ENCODE peak calls at places on chromosome 18, in nine cellular contexts. Q is Panc1, O is gastrocnemius medialis, C is prostate gland, K is lower lobe of right lung, B is neuronal stem cell, N is coronary artery, E is Peyer's patch, J is H1. L is an unnamed sample.

GRCh38 chr18:22346968-22347611 is 70.6 kb downstream of the CTAGE1 start:
- DNase-seq in Q (no peak), O (peak; percentile 29), C (no peak), K (peak; percentile 78), B (peak; percentile 54), N (peak; percentile 93), E (peak; percentile 88), J (no peak), L (peak; percentile 77)

GRCh38 chr18:24201699-24202687 is 63.1 kb downstream of the CABYR start:
- DNase-seq in Q (no peak), O (peak; percentile 33), C (no peak), K (no peak), B (no peak), N (no peak), E (no peak), J (no peak), L (no peak)

GRCh38 chr18:63890950-63891304 is 3.4 kb downstream of the SERPINB2 start:
- DNase-seq in Q (no peak), O (no peak), C (no peak), K (no peak), B (no peak), N (no peak), E (no peak), J (no peak), L (no peak)

GRCh38 chr18:79595876-79596374 is 83.7 kb upstream of the CTDP1 start:
- DNase-seq in Q (no peak), O (no peak), C (no peak), K (peak; percentile 28), B (no peak), N (no peak), E (no peak), J (no peak), L (no peak)

GRCh38 chr18:59057969-59058368 is 81.7 kb upstream of the SEC11C start:
- DNase-seq in Q (no peak), O (no peak), C (no peak), K (no peak), B (no peak), N (peak; percentile 71), E (no peak), J (no peak), L (no peak)

GRCh38 chr18:33761363-33761762 is 183.3 kb downstream of the ASXL3 start:
- DNase-seq in Q (no peak), O (no peak), C (no peak), K (no peak), B (no peak), N (no peak), E (peak; percentile 54), J (no peak), L (peak; percentile 15)

GRCh38 chr18:23716516-23716915 is 27.3 kb downstream of the LAMA3 start:
- DNase-seq in Q (no peak), O (no peak), C (no peak), K (no peak), B (no peak), N (peak; percentile 61), E (no peak), J (peak; percentile 44), L (no peak)

GRCh38 chr18:73670046-73670445 is 477.6 kb downstream of the FBXO15 start:
- DNase-seq in Q (no peak), O (no peak), C (no peak), K (no peak), B (no peak), N (no peak), E (no peak), J (no peak), L (no peak)

GRCh38 chr18:32771871-32772499 is 838 bp downstream of the KLHL14 start:
- DNase-seq in Q (no peak), O (no peak), C (no peak), K (no peak), B (no peak), N (no peak), E (peak; percentile 54), J (no peak), L (peak; percentile 62)

GRCh38 chr18:79523221-79523737 is 127.5 kb downstream of the NFATC1 start:
- DNase-seq in Q (no peak), O (no peak), C (no peak), K (peak; percentile 28), B (no peak), N (peak; percentile 54), E (peak; percentile 65), J (no peak), L (no peak)

GRCh38 chr18:79574938-79575525 is 104.6 kb upstream of the CTDP1 start:
- DNase-seq in Q (no peak), O (no peak), C (no peak), K (peak; percentile 24), B (no peak), N (peak; percentile 70), E (peak; percentile 49), J (no peak), L (no peak)

GRCh38 chr18:42290318-42291307 is 335.6 kb downstream of the PIK3C3 start:
- DNase-seq in Q (no peak), O (no peak), C (no peak), K (no peak), B (no peak), N (no peak), E (no peak), J (no peak), L (no peak)

GRCh38 chr18:46641917-46642316 is 15.1 kb downstream of the LOXHD1 start:
- DNase-seq in Q (no peak), O (no peak), C (no peak), K (no peak), B (no peak), N (no peak), E (no peak), J (no peak), L (no peak)
- H3K27ac ChIP-seq in Q (no peak overlapping the region), O (no peak overlapping the region), C (no peak overlapping the region), K (no peak overlapping the region), B (no peak overlapping the region), N (no peak overlapping the region), E (no peak overlapping the region), J (no peak overlapping the region), L (no peak overlapping the region)

DNA sequence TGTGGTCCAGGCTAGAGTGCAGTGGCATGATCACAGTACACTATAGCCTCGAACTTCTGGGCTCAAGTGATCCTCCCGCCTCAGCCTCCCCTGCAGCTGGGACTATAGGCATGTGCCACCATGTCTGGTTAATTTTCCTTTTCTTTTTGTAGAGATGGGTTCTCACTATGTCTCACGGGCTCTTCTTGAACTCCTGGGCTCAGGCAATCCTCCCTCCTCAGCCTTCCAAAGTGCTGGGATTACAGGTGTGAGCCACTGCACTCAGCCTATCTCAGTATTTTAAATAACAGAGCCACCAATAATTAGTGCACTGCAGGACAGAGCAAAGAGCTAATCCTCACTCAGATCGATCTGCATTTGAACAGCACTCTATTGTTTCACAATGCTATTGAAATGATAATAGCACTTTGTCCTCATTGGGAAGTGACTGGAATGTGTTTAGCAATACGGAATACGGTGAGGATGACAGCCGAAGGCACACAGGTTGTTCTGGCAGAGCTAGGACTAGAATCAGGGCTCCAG is 335.9 kb downstream of the DLGAP1 start:
- DNase-seq in Q (no peak), O (no peak), C (no peak), K (no peak), B (peak; percentile 52), N (no peak), E (no peak), J (peak; percentile 83), L (peak; percentile 82)
- H3K27ac ChIP-seq in Q (no peak overlapping the region), O (no peak overlapping the region), C (no peak overlapping the region), K (no peak overlapping the region), B (peak overlapping the region; percentile 10), N (no peak overlapping the region), E (no peak overlapping the region), J (no peak overlapping the region), L (peak overlapping the region; percentile 75)

GRCh38 chr18:5500158-5500939 is 43.4 kb downstream of the EPB41L3 start:
- DNase-seq in Q (no peak), O (no peak), C (no peak), K (no peak), B (no peak), N (no peak), E (no peak), J (no peak), L (no peak)

GRCh38 chr18:5510109-5510846 is 33.5 kb downstream of the EPB41L3 start:
- DNase-seq in Q (no peak), O (no peak), C (no peak), K (no peak), B (no peak), N (no peak), E (no peak), J (no peak), L (no peak)

GRCh38 chr18:5508821-5509220 is 35.0 kb downstream of the EPB41L3 start:
- DNase-seq in Q (no peak), O (no peak), C (no peak), K (no peak), B (no peak), N (no peak), E (no peak), J (no peak), L (no peak)

GRCh38 chr18:5503740-5504139 is 40.1 kb downstream of the EPB41L3 start:
- DNase-seq in Q (no peak), O (no peak), C (no peak), K (no peak), B (no peak), N (no peak), E (no peak), J (no peak), L (no peak)

GRCh38 chr18:5506174-5506573 is 37.6 kb downstream of the EPB41L3 start:
- DNase-seq in Q (no peak), O (no peak), C (no peak), K (no peak), B (no peak), N (no peak), E (no peak), J (no peak), L (no peak)
- H3K27ac ChIP-seq in Q (no peak overlapping the region), O (no peak overlapping the region), C (no peak overlapping the region), K (no peak overlapping the region), B (no peak overlapping the region), N (no peak overlapping the region), E (no peak overlapping the region), J (no peak overlapping the region), L (no peak overlapping the region)

GRCh38 chr18:48763714-48764100 is 187.1 kb downstream of the SMAD7 start:
- DNase-seq in Q (no peak), O (no peak), C (no peak), K (no peak), B (no peak), N (no peak), E (no peak), J (no peak), L (no peak)

GRCh38 chr18:48764452-48764851 is 186.3 kb downstream of the SMAD7 start:
- DNase-seq in Q (no peak), O (no peak), C (no peak), K (no peak), B (no peak), N (no peak), E (no peak), J (no peak), L (no peak)

GRCh38 chr18:48762022-48762421 is 188.7 kb downstream of the SMAD7 start:
- DNase-seq in Q (no peak), O (no peak), C (no peak), K (no peak), B (no peak), N (no peak), E (no peak), J (no peak), L (no peak)

GRCh38 chr18:48762836-48763713 is 187.7 kb downstream of the SMAD7 start:
- DNase-seq in Q (no peak), O (peak; percentile 97), C (no peak), K (no peak), B (no peak), N (no peak), E (no peak), J (no peak), L (no peak)

DNA sequence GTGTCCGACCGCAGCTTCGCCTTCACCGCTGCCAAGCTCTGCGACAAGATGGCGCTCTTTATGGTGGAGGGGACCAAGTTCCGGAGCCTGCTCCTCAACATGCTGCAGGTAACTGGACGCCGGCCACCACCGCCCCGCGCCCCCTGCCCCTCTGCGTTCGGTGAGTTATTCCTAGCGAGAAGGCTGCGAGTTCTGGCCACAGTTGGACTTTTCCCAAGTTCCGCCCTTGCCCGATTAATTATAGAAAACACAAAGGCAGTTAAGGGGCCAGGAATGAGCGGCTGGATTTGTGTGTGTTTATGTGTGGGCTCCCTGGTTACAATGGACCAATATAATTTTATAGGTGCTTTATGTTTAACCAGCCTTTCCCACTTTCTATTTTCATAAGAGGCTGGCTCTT is 189.2 kb downstream of the SMAD7 start:
- DNase-seq in Q (no peak), O (no peak), C (no peak), K (peak; percentile 41), B (no peak), N (no peak), E (no peak), J (no peak), L (no peak)
- H3K27ac ChIP-seq in Q (no peak overlapping the region), O (peak overlapping the region; percentile 91), C (no peak overlapping the region), K (no peak overlapping the region), B (no peak overlapping the region), N (no peak overlapping the region), E (no peak overlapping the region), J (no peak overlapping the region), L (no peak overlapping the region)